ENCODE peak calls at places on chromosomes 12 and 14, in eight cellular contexts. One of them, this sample, is unnamed.

GRCh38 chr12:67202344-67203012 is 66.7 kb upstream of the CAND1 start:
- DNase-seq in fibroblast of mammary gland: no peak
- DNase-seq in GM13977: peak
- DNase-seq in stomach: no peak
- DNase-seq in OCI-LY7: no peak
- DNase-seq in CD8-positive, alpha-beta T cell: no peak
- DNase-seq in progenitor cell of endocrine pancreas: no peak
- DNase-seq in thyroid gland: no peak
- DNase-seq in this sample: no peak

GRCh38 chr12:1839956-1840550 is 19.7 kb downstream of the LRTM2 start:
- DNase-seq in fibroblast of mammary gland: no peak
- DNase-seq in CD8-positive, alpha-beta T cell: no peak
- DNase-seq in thyroid gland: no peak
- DNase-seq in progenitor cell of endocrine pancreas: no peak
- DNase-seq in stomach: no peak
- DNase-seq in OCI-LY7: no peak
- DNase-seq in GM13977: no peak
- DNase-seq in this sample: no peak

GRCh38 chr12:131634037-131634436 is 76.9 kb upstream of the SFSWAP start:
- DNase-seq in CD8-positive, alpha-beta T cell: no peak
- DNase-seq in fibroblast of mammary gland: no peak
- DNase-seq in stomach: no peak
- DNase-seq in GM13977: no peak
- DNase-seq in OCI-LY7: no peak
- DNase-seq in progenitor cell of endocrine pancreas: no peak
- DNase-seq in thyroid gland: no peak
- DNase-seq in this sample: no peak

GRCh38 chr12:111942557-111942956 is 70.4 kb downstream of the TMEM116 start:
- DNase-seq in progenitor cell of endocrine pancreas: no peak
- DNase-seq in GM13977: no peak
- DNase-seq in OCI-LY7: no peak
- DNase-seq in fibroblast of mammary gland: peak
- DNase-seq in thyroid gland: no peak
- DNase-seq in stomach: peak
- DNase-seq in CD8-positive, alpha-beta T cell: no peak
- DNase-seq in this sample: no peak

GRCh38 chr12:4148418-4149056 is 125.0 kb upstream of the CCND2 start:
- DNase-seq in CD8-positive, alpha-beta T cell: peak
- DNase-seq in stomach: peak
- DNase-seq in fibroblast of mammary gland: no peak
- DNase-seq in thyroid gland: peak
- DNase-seq in progenitor cell of endocrine pancreas: no peak
- DNase-seq in GM13977: no peak
- DNase-seq in OCI-LY7: peak
- DNase-seq in this sample: no peak

GRCh38 chr12:124862768-124863408 is 776 bp downstream of the SCARB1 start:
- DNase-seq in progenitor cell of endocrine pancreas: no peak
- DNase-seq in GM13977: peak
- DNase-seq in fibroblast of mammary gland: peak
- DNase-seq in thyroid gland: peak
- DNase-seq in OCI-LY7: peak
- DNase-seq in stomach: no peak
- DNase-seq in CD8-positive, alpha-beta T cell: no peak
- DNase-seq in this sample: no peak

GRCh38 chr12:12468575-12468974 is 94.1 kb downstream of the DUSP16 start:
- DNase-seq in thyroid gland: no peak
- DNase-seq in GM13977: no peak
- DNase-seq in progenitor cell of endocrine pancreas: no peak
- DNase-seq in CD8-positive, alpha-beta T cell: no peak
- DNase-seq in fibroblast of mammary gland: no peak
- DNase-seq in stomach: no peak
- DNase-seq in OCI-LY7: no peak
- DNase-seq in this sample: no peak

GRCh38 chr12:108696111-108696995 is 35.0 kb downstream of the CORO1C start:
- DNase-seq in OCI-LY7: no peak
- DNase-seq in stomach: no peak
- DNase-seq in GM13977: no peak
- DNase-seq in CD8-positive, alpha-beta T cell: no peak
- DNase-seq in progenitor cell of endocrine pancreas: no peak
- DNase-seq in fibroblast of mammary gland: peak
- DNase-seq in thyroid gland: no peak
- DNase-seq in this sample: no peak

GRCh38 chr12:121628536-121628935 is 2.2 kb downstream of the ORAI1 start:
- DNase-seq in thyroid gland: no peak
- DNase-seq in fibroblast of mammary gland: no peak
- DNase-seq in CD8-positive, alpha-beta T cell: no peak
- DNase-seq in stomach: no peak
- DNase-seq in GM13977: no peak
- DNase-seq in progenitor cell of endocrine pancreas: no peak
- DNase-seq in OCI-LY7: peak
- DNase-seq in this sample: no peak

GRCh38 chr12:31868980-31869379 is 90.2 kb upstream of the RESF1 start:
- DNase-seq in thyroid gland: peak
- DNase-seq in fibroblast of mammary gland: peak
- DNase-seq in stomach: peak
- DNase-seq in GM13977: no peak
- DNase-seq in progenitor cell of endocrine pancreas: no peak
- DNase-seq in CD8-positive, alpha-beta T cell: no peak
- DNase-seq in OCI-LY7: no peak
- DNase-seq in this sample: no peak

GRCh38 chr14:59044707-59045106 is 143.8 kb upstream of the DAAM1 start:
- DNase-seq in CD8-positive, alpha-beta T cell: no peak
- DNase-seq in GM13977: no peak
- DNase-seq in OCI-LY7: no peak
- DNase-seq in progenitor cell of endocrine pancreas: no peak
- DNase-seq in fibroblast of mammary gland: no peak
- DNase-seq in thyroid gland: no peak
- DNase-seq in stomach: no peak
- DNase-seq in this sample: no peak

GRCh38 chr12:1845886-1846285 is 25.5 kb downstream of the LRTM2 start:
- DNase-seq in fibroblast of mammary gland: no peak
- DNase-seq in OCI-LY7: no peak
- DNase-seq in thyroid gland: no peak
- DNase-seq in CD8-positive, alpha-beta T cell: no peak
- DNase-seq in progenitor cell of endocrine pancreas: no peak
- DNase-seq in stomach: no peak
- DNase-seq in GM13977: no peak
- DNase-seq in this sample: no peak

GRCh38 chr14:78566859-78567172 is 396.6 kb downstream of the NRXN3 start:
- DNase-seq in OCI-LY7: no peak
- DNase-seq in GM13977: no peak
- DNase-seq in stomach: no peak
- DNase-seq in thyroid gland: no peak
- DNase-seq in CD8-positive, alpha-beta T cell: no peak
- DNase-seq in progenitor cell of endocrine pancreas: no peak
- DNase-seq in fibroblast of mammary gland: no peak
- DNase-seq in this sample: no peak
- TF ChIP-seq CTCF in OCI-LY7: peak
- TF ChIP-seq CTCF in GM13977: no peak
- TF ChIP-seq CTCF in stomach: no peak
- TF ChIP-seq CTCF in thyroid gland: no peak
- TF ChIP-seq CTCF in CD8-positive, alpha-beta T cell: no peak
- TF ChIP-seq CTCF in progenitor cell of endocrine pancreas: no peak
- TF ChIP-seq CTCF in fibroblast of mammary gland: no peak
- TF ChIP-seq CTCF in this sample: no peak

DNA sequence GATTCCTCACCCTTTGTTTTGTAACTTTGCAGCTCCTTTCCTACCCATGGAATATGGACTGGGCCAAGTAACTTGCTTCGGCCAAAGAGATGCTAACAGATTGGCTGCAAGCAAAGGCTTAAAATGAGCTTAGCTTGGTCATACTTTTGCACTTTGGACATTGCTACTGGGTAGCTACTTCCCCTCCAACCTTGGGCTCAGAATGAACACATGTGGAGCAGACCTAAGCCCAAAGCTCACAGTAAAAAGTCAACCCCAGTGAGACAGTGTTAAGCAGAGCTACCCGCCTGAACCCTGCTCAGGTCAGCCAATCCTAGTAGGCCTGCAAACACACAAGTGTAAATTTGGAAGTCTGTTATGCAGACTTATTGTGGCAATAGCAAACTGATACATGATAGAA is 14.6 kb downstream of the KICS2 start:
- DNase-seq in thyroid gland: no peak
- DNase-seq in stomach: no peak
- DNase-seq in CD8-positive, alpha-beta T cell: no peak
- DNase-seq in OCI-LY7: no peak
- DNase-seq in progenitor cell of endocrine pancreas: no peak
- DNase-seq in GM13977: no peak
- DNase-seq in fibroblast of mammary gland: no peak
- DNase-seq in this sample: no peak
- TF ChIP-seq CTCF in thyroid gland: no peak
- TF ChIP-seq CTCF in stomach: no peak
- TF ChIP-seq CTCF in CD8-positive, alpha-beta T cell: no peak
- TF ChIP-seq CTCF in OCI-LY7: no peak
- TF ChIP-seq CTCF in progenitor cell of endocrine pancreas: no peak
- TF ChIP-seq CTCF in GM13977: no peak
- TF ChIP-seq CTCF in fibroblast of mammary gland: no peak
- TF ChIP-seq CTCF in this sample: no peak

GRCh38 chr12:29572938-29573337 is 75.5 kb upstream of the OVCH1 start:
- DNase-seq in fibroblast of mammary gland: no peak
- DNase-seq in progenitor cell of endocrine pancreas: no peak
- DNase-seq in GM13977: no peak
- DNase-seq in stomach: no peak
- DNase-seq in thyroid gland: no peak
- DNase-seq in CD8-positive, alpha-beta T cell: no peak
- DNase-seq in OCI-LY7: no peak
- DNase-seq in this sample: no peak
- TF ChIP-seq CTCF in fibroblast of mammary gland: no peak
- TF ChIP-seq CTCF in progenitor cell of endocrine pancreas: no peak
- TF ChIP-seq CTCF in GM13977: no peak
- TF ChIP-seq CTCF in stomach: no peak
- TF ChIP-seq CTCF in thyroid gland: no peak
- TF ChIP-seq CTCF in CD8-positive, alpha-beta T cell: no peak
- TF ChIP-seq CTCF in OCI-LY7: no peak
- TF ChIP-seq CTCF in this sample: no peak

DNA sequence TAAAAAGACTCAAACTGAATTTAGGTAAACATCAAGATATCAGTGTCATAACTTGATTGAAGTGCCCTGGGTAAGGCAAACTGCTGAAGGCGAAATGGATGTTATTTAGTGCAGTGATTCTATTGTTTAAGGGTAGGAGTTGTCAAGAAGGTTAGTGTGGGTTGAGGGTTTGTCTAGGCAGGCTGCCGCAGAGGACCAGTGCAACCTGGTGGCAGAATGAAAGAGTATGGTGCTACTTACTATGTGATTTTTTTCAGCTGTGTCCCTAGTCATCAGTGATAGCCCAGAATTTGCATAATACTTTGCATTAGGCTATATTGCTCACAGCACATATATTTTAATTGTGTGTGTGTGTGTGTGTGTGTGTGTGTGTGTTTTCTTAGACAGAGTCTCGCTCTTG is 1127.0 kb downstream of the GALC start:
- DNase-seq in stomach: no peak
- DNase-seq in fibroblast of mammary gland: no peak
- DNase-seq in GM13977: no peak
- DNase-seq in OCI-LY7: no peak
- DNase-seq in thyroid gland: no peak
- DNase-seq in progenitor cell of endocrine pancreas: no peak
- DNase-seq in CD8-positive, alpha-beta T cell: no peak
- DNase-seq in this sample: no peak
- TF ChIP-seq CTCF in stomach: no peak
- TF ChIP-seq CTCF in fibroblast of mammary gland: no peak
- TF ChIP-seq CTCF in GM13977: no peak
- TF ChIP-seq CTCF in OCI-LY7: no peak
- TF ChIP-seq CTCF in thyroid gland: no peak
- TF ChIP-seq CTCF in progenitor cell of endocrine pancreas: no peak
- TF ChIP-seq CTCF in CD8-positive, alpha-beta T cell: no peak
- TF ChIP-seq CTCF in this sample: no peak

GRCh38 chr14:98207466-98207865 is 1064.5 kb downstream of the BCL11B start:
- DNase-seq in CD8-positive, alpha-beta T cell: no peak
- DNase-seq in fibroblast of mammary gland: no peak
- DNase-seq in progenitor cell of endocrine pancreas: no peak
- DNase-seq in thyroid gland: no peak
- DNase-seq in stomach: no peak
- DNase-seq in OCI-LY7: no peak
- DNase-seq in GM13977: no peak
- DNase-seq in this sample: no peak

GRCh38 chr14:98204139-98204538 is 1067.9 kb downstream of the BCL11B start:
- DNase-seq in fibroblast of mammary gland: no peak
- DNase-seq in OCI-LY7: no peak
- DNase-seq in GM13977: no peak
- DNase-seq in thyroid gland: no peak
- DNase-seq in progenitor cell of endocrine pancreas: no peak
- DNase-seq in stomach: no peak
- DNase-seq in CD8-positive, alpha-beta T cell: no peak
- DNase-seq in this sample: no peak

GRCh38 chr14:98208074-98208675 is 1063.8 kb downstream of the BCL11B start:
- DNase-seq in thyroid gland: no peak
- DNase-seq in GM13977: no peak
- DNase-seq in progenitor cell of endocrine pancreas: no peak
- DNase-seq in CD8-positive, alpha-beta T cell: no peak
- DNase-seq in OCI-LY7: no peak
- DNase-seq in fibroblast of mammary gland: no peak
- DNase-seq in stomach: no peak
- DNase-seq in this sample: no peak

GRCh38 chr14:98210045-98210678 is 1061.8 kb downstream of the BCL11B start:
- DNase-seq in thyroid gland: no peak
- DNase-seq in fibroblast of mammary gland: no peak
- DNase-seq in OCI-LY7: no peak
- DNase-seq in CD8-positive, alpha-beta T cell: peak
- DNase-seq in GM13977: no peak
- DNase-seq in stomach: no peak
- DNase-seq in progenitor cell of endocrine pancreas: no peak
- DNase-seq in this sample: no peak

GRCh38 chr14:98208943-98209342 is 1063.1 kb downstream of the BCL11B start:
- DNase-seq in OCI-LY7: no peak
- DNase-seq in fibroblast of mammary gland: no peak
- DNase-seq in thyroid gland: no peak
- DNase-seq in GM13977: no peak
- DNase-seq in CD8-positive, alpha-beta T cell: no peak
- DNase-seq in stomach: no peak
- DNase-seq in progenitor cell of endocrine pancreas: no peak
- DNase-seq in this sample: no peak
- TF ChIP-seq CTCF in OCI-LY7: no peak
- TF ChIP-seq CTCF in fibroblast of mammary gland: no peak
- TF ChIP-seq CTCF in thyroid gland: no peak
- TF ChIP-seq CTCF in GM13977: no peak
- TF ChIP-seq CTCF in CD8-positive, alpha-beta T cell: no peak
- TF ChIP-seq CTCF in stomach: no peak
- TF ChIP-seq CTCF in progenitor cell of endocrine pancreas: no peak
- TF ChIP-seq CTCF in this sample: no peak

DNA sequence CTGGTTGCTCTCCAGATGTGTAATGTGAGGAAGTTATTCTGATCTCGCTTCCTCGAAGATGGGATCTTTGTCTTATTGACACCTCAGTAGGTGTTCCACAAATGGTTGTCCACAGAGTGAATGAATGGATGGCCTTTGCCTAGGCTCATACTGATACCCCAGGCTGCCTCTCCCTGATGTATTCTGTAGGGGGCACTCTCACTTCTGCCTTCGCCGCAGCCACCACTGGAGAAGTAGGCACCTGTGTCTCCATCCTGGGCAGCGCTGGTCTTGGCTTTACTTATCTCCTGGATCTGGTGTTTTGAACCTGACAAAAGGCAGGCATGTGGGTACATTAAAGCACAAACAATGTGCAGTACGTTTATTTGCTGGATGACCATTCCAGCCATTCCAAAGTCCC is 82.1 kb downstream of the ZFP36L1 start:
- DNase-seq in OCI-LY7: no peak
- DNase-seq in progenitor cell of endocrine pancreas: no peak
- DNase-seq in GM13977: no peak
- DNase-seq in CD8-positive, alpha-beta T cell: no peak
- DNase-seq in stomach: no peak
- DNase-seq in thyroid gland: no peak
- DNase-seq in fibroblast of mammary gland: no peak
- DNase-seq in this sample: no peak
- TF ChIP-seq CTCF in OCI-LY7: peak
- TF ChIP-seq CTCF in progenitor cell of endocrine pancreas: no peak
- TF ChIP-seq CTCF in GM13977: no peak
- TF ChIP-seq CTCF in CD8-positive, alpha-beta T cell: no peak
- TF ChIP-seq CTCF in stomach: no peak
- TF ChIP-seq CTCF in thyroid gland: no peak
- TF ChIP-seq CTCF in fibroblast of mammary gland: no peak
- TF ChIP-seq CTCF in this sample: no peak

This sample was measured in endothelial cell.